ENCODE peak calls at places on chromosome 22, in eight cellular contexts. K, I, F, R, H, P, Q and G are unnamed samples.

GRCh38 chr22:35746946-35747703 is 29.5 kb downstream of the APOL5 start:
- DNase-seq in K (no peak), I (no peak), P (no peak), Q (no peak), F (no peak), R (no peak), H (no peak), G (no peak)

GRCh38 chr22:39351689-39352214 is 2.0 kb downstream of the SYNGR1 start:
- DNase-seq in Q (no peak), K (no peak), P (no peak), R (peak; percentile 25), H (no peak), F (no peak), I (no peak), G (no peak)

GRCh38 chr22:25970348-25970995 is 198.8 kb upstream of the SEZ6L start:
- DNase-seq in P (peak; percentile 48), Q (no peak), R (no peak), I (no peak), F (no peak), H (no peak), K (peak; percentile 12), G (no peak)

GRCh38 chr22:34842630-34843029 is 223.3 kb upstream of the ISX start:
- DNase-seq in K (no peak), F (no peak), P (no peak), R (no peak), H (no peak), Q (no peak), I (no peak), G (no peak)

GRCh38 chr22:20210473-20211059 is 57.6 kb downstream of the RTN4R start:
- DNase-seq in Q (no peak), F (no peak), K (no peak), I (no peak), H (no peak), P (no peak), R (no peak), G (no peak)

GRCh38 chr22:25514436-25514835 is 50.0 kb upstream of the GRK3 start:
- DNase-seq in P (no peak), K (no peak), F (no peak), I (no peak), H (no peak), Q (no peak), R (no peak), G (no peak)

GRCh38 chr22:20530368-20531153 is 23.2 kb downstream of the MED15 start:
- DNase-seq in Q (no peak), P (no peak), K (peak; percentile 89), H (peak; percentile 56), I (no peak), R (no peak), F (no peak), G (no peak)

GRCh38 chr22:22110548-22111266 is 128.1 kb upstream of the TOP3B start:
- DNase-seq in H (peak; percentile 51), R (peak; percentile 93), I (no peak), P (no peak), K (no peak), Q (no peak), F (no peak), G (no peak)

GRCh38 chr22:40076702-40077645 is 82.2 kb downstream of the FAM83F start:
- DNase-seq in I (no peak), P (no peak), H (no peak), Q (no peak), R (no peak), F (no peak), K (no peak), G (no peak)

GRCh38 chr22:21933899-21934298 is 18.7 kb downstream of the PPM1F start:
- DNase-seq in F (no peak), K (no peak), R (no peak), I (no peak), P (no peak), H (no peak), Q (no peak), G (no peak)

GRCh38 chr22:46075764-46076531 is 74.4 kb upstream of the PPARA start:
- DNase-seq in K (peak; percentile 21), P (no peak), I (peak; percentile 52), Q (peak; percentile 63), R (no peak), H (peak; percentile 8), F (no peak), G (no peak)

GRCh38 chr22:46072981-46073682 is 77.2 kb upstream of the PPARA start:
- DNase-seq in Q (peak; percentile 55), P (no peak), R (no peak), I (peak; percentile 36), F (no peak), H (peak; percentile 7), K (peak; percentile 8), G (peak; percentile 83)

GRCh38 chr22:46072030-46072881 is 78.1 kb upstream of the PPARA start:
- DNase-seq in P (peak; percentile 67), F (peak; percentile 36), R (no peak), H (peak; percentile 84), K (peak; percentile 72), I (peak; percentile 52), Q (peak; percentile 83), G (no peak)

GRCh38 chr22:46074771-46075551 is 75.4 kb upstream of the PPARA start:
- DNase-seq in F (no peak), Q (peak; percentile 68), R (no peak), I (peak; percentile 52), P (no peak), H (peak; percentile 35), K (peak; percentile 33), G (no peak)

GRCh38 chr22:46073683-46074504 is 76.4 kb upstream of the PPARA start:
- DNase-seq in F (peak; percentile 38), K (peak; percentile 74), I (peak; percentile 59), Q (peak; percentile 89), R (no peak), P (peak; percentile 44), H (peak; percentile 50), G (peak; percentile 90)
- TF ChIP-seq POLR2A in F (no peak), K (peak; percentile 18), I (no peak), Q (peak; percentile 53), R (no peak), P (no peak), H (peak; percentile 57), G (no peak)

DNA sequence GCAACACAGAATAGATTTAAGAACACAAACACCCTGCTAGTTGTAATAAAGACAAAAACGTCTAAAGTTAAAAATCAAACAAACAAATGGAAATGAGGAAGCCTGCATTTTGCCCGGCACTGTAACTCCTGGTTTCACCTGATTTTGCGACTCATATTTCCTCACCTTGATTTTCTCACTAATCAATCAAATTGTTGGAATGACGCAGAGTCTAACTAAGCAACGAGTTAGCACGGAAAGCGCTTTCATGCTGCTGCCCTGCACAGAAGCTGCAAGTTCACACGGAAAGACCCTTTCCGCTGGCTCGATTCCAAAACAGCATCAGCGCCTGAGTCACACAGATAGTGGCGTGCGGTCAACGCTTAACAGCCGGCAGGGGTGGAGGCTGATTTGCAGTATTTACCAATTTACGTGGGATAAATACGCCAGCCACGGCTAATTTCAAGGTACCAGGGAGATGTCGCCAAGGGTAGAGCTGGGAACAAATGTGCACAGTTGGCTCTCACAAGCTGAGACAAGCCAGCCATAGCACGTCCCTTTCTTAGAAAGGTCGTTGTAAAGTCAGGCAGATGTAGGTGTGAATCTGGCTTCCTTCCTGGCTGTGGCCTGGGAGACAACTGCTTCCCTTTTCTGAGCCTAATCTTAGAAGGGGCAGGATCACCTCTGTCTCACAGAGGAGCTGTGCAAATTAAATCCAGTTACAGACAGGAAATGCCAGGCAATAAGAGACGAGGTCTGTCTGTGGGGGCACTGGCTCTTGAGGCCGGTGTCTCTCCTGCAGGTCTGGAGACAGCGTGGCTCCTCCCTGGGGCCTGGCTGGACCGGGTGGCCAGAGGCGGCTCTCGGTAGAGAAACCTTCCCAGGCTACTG is 76.9 kb upstream of the TTLL12 start:
- DNase-seq in Q (no peak), P (peak; percentile 56), H (peak; percentile 69), F (peak; percentile 86), I (no peak), R (peak; percentile 85), K (peak; percentile 51), G (peak; percentile 51)
- H3K4me3 ChIP-seq in Q (no peak overlapping the region), P (peak overlapping the region; percentile 35), H (no peak overlapping the region), F (no peak overlapping the region), I (no peak overlapping the region), R (peak overlapping the region; percentile 12), K (no peak overlapping the region), G (no peak overlapping the region)

DNA sequence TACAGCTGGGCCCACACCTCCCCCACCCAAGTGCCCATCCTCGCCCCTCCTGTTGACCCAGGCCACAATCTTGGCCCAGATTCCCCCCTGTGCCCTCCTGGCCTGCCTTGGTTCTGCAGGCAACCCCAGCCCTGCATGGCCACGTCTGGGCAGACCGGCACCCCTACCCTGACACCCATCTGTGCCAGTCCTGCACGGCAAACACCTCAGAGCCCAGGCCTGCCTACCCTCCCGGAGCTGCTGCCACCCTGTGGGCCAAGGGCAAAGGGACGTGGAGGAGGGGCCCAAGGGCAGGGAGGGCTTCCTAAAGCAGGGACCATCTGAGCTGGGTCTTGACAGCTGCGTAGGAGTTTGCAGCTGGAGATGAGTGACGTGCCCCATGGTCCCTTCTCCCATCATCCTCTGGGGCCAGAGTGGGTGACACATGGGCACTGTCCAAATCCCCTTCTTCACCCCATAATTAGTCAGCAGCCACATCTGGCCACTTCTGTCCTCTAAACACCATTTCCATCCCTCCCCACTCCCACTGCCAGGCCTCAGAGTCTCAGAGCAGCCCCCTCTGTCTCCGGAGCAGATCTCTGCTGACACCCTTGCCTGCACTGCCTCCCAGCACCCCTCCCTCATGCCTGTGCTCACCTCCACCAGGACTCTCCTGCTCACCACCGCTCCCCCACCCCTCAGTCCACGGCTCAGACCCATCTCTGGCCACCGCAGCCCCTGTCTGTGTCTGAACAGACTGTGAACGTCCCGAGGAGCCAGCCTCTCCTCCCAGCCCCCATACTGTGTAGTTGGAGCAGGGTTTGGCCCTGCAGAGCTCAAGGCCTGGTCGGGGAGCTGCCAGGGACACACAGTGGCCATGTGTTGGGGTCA is 35.6 kb upstream of the PPARA start:
- DNase-seq in Q (no peak), H (no peak), K (no peak), F (no peak), P (no peak), R (no peak), I (no peak), G (no peak)
- TF ChIP-seq CTCF in Q (no peak), H (peak; percentile 10), K (no peak), F (no peak), P (peak; percentile 5), R (no peak), I (peak; percentile 43), G (no peak)

GRCh38 chr22:38272373-38273134 is at the start of gene TMEM184B:
- DNase-seq in R (no peak), I (peak; percentile 67), P (peak; percentile 86), Q (peak; percentile 89), F (peak; percentile 76), H (peak; percentile 83), K (peak; percentile 74), G (peak; percentile 95)
- TF ChIP-seq POLR2A in R (peak; percentile 75), I (no peak), P (peak; percentile 69), Q (peak; percentile 50), F (peak; percentile 95), H (peak; percentile 51), K (peak; percentile 89), G (peak; percentile 41)